ENCODE peak calls at places on chromosomes 7 and 10, in four cellular contexts. W is brain microvascular endothelial cell, N is pancreas, S is mammary epithelial cell. H is an unnamed sample.

GRCh38 chr10:32446701-32447406 is 914 bp downstream of the CCDC7 start:
- DNase-seq in N (no peak), W (no peak), S (no peak), H (no peak)

GRCh38 chr7:91653257-91653656 is 227.2 kb downstream of the MTERF1 start:
- DNase-seq in S (no peak), W (no peak), N (no peak), H (no peak)

GRCh38 chr10:34432589-34432988 is 382.5 kb downstream of the PARD3 start:
- DNase-seq in N (no peak), S (peak; percentile 41), W (no peak), H (no peak)

GRCh38 chr10:4111593-4111992 is 326.6 kb upstream of the KLF6 start:
- DNase-seq in N (no peak), W (no peak), S (no peak), H (no peak)

GRCh38 chr7:107711301-107711700 is 32.6 kb upstream of the CBLL1 start:
- DNase-seq in W (peak; percentile 73), S (peak; percentile 31), N (no peak), H (no peak)

GRCh38 chr10:124681626-124682552 is 62.3 kb downstream of the FAM53B start:
- DNase-seq in N (no peak), W (no peak), S (no peak), H (no peak)

GRCh38 chr10:128095023-128095752 is 31.0 kb downstream of the MKI67 start:
- DNase-seq in N (no peak), S (no peak), W (no peak), H (no peak)

GRCh38 chr10:89679986-89680385 is 21.4 kb upstream of the KIF20B start:
- DNase-seq in W (no peak), S (no peak), N (no peak), H (no peak)

GRCh38 chr10:20369863-20370736 is 527.0 kb downstream of the NEBL start:
- DNase-seq in N (no peak), W (no peak), S (no peak), H (no peak)

GRCh38 chr10:6406220-6407033 is 173.6 kb downstream of the PRKCQ start:
- DNase-seq in N (no peak), W (peak; percentile 36), S (peak; percentile 45), H (no peak)

GRCh38 chr10:67839957-67840356 is 2.0 kb upstream of the DNAJC12 start:
- DNase-seq in W (no peak), N (no peak), S (peak; percentile 31), H (no peak)

GRCh38 chr10:33422779-33423520 is 88.5 kb upstream of the NRP1 start:
- DNase-seq in N (peak; percentile 85), W (no peak), S (no peak), H (no peak)

GRCh38 chr7:30169585-30169978 is 34.8 kb downstream of the MTURN start:
- DNase-seq in W (peak; percentile 8), N (no peak), S (peak; percentile 68), H (no peak)

GRCh38 chr7:151721694-151722093 is 155.2 kb downstream of the PRKAG2 start:
- DNase-seq in W (no peak), S (no peak), N (no peak), H (no peak)

GRCh38 chr7:132245539-132245938 is 330.7 kb downstream of the PLXNA4 start:
- DNase-seq in W (no peak), S (no peak), N (no peak), H (no peak)

GRCh38 chr10:77309103-77310013 is 328.2 kb downstream of the KCNMA1 start:
- DNase-seq in S (no peak), W (no peak), N (no peak), H (no peak)

GRCh38 chr7:154427527-154427926 is 375.3 kb downstream of the DPP6 start:
- DNase-seq in W (no peak), S (no peak), N (no peak), H (no peak)

GRCh38 chr7:37031571-37032257 is 307.4 kb upstream of the AOAH start:
- DNase-seq in S (peak; percentile 97), N (peak; percentile 84), W (peak; percentile 99), H (peak; percentile 85)

GRCh38 chr10:128046934-128047251 is 79.3 kb downstream of the MKI67 start:
- DNase-seq in S (no peak), N (no peak), W (no peak), H (peak; percentile 51)

GRCh38 chr7:84701524-84702306 is 485.1 kb downstream of the SEMA3D start:
- DNase-seq in N (no peak), S (peak; percentile 36), W (peak; percentile 98), H (no peak)

GRCh38 chr10:3265081-3265480 is 92.5 kb upstream of the PITRM1 start:
- DNase-seq in W (peak; percentile 43), S (no peak), N (no peak), H (no peak)

GRCh38 chr7:131329176-131329570 is 1.5 kb downstream of the MKLN1 start:
- DNase-seq in W (no peak), S (no peak), N (peak; percentile 23), H (no peak)

GRCh38 chr10:84197643-84198042 is 3.3 kb downstream of the CDHR1 start:
- DNase-seq in W (no peak), S (no peak), N (no peak), H (no peak)

GRCh38 chr10:6958723-6959122 is 378.6 kb upstream of the PRKCQ start:
- DNase-seq in S (no peak), N (no peak), W (no peak), H (no peak)

GRCh38 chr10:129744134-129744895 is 219.8 kb downstream of the EBF3 start:
- DNase-seq in S (no peak), N (peak; percentile 3), W (no peak), H (no peak)

GRCh38 chr7:2864999-2865670 is 21.0 kb upstream of the GNA12 start:
- DNase-seq in N (peak; percentile 70), W (peak; percentile 60), S (peak; percentile 44), H (no peak)

GRCh38 chr10:129023057-129023456 is 444.0 kb upstream of the MGMT start:
- DNase-seq in N (no peak), S (no peak), W (no peak), H (no peak)

GRCh38 chr7:1450987-1451386 is 8.3 kb downstream of the MICALL2 start:
- DNase-seq in N (no peak), S (no peak), W (no peak), H (no peak)

GRCh38 chr7:101108330-101108857 is 18.5 kb upstream of the SERPINE1 start:
- DNase-seq in W (no peak), S (peak; percentile 38), N (no peak), H (no peak)

GRCh38 chr7:116316838-116317612 is 106.7 kb downstream of the TES start:
- DNase-seq in W (peak; percentile 98), N (peak; percentile 73), S (peak; percentile 100), H (peak; percentile 83)

GRCh38 chr10:22016046-22016705 is 12.6 kb upstream of the DNAJC1 start:
- DNase-seq in W (no peak), N (no peak), S (peak; percentile 14), H (no peak)

GRCh38 chr10:20007426-20007825 is 191.2 kb downstream of the PLXDC2 start:
- DNase-seq in N (no peak), S (peak; percentile 73), W (peak; percentile 14), H (no peak)

DNA sequence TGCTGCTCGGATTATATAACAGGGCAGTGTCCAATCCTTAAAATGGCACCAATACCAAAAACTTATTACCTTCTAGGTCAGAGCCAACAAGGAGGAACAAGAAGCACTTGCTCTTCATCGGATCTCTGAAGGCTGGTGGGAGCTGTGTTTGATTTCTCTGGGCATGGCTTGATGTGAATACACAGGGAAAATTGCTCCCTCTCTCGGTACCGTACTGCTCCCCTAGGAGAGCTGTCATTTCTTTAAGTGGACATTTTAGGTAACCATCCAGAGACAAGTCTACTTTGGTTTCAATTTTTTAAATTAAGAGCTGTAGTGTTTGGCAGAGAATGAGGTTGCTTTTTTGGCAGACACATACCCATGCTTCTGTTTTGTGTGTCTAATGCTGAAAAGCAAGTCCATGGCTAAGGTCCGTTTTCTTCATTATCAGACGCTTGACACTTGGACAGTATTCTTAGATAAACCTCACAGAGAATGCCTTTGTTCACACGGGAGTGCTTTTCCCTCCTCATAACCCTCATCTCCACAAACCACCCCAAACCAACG is 61.2 kb upstream of the TRIL start:
- DNase-seq in W (no peak), N (no peak), S (no peak), H (no peak)
- TF ChIP-seq CTCF in W (peak; percentile 17), N (no peak), S (no peak), H (no peak)

GRCh38 chr7:28533267-28533666 is 120.9 kb downstream of the CREB5 start:
- DNase-seq in N (no peak), S (no peak), W (no peak), H (no peak)
- H3K27me3 ChIP-seq in N (no peaks in the 10 kb centered on the region), S (no peaks in the 10 kb centered on the region), W (no peaks in the 10 kb centered on the region), H (no peaks in the 10 kb centered on the region)

DNA sequence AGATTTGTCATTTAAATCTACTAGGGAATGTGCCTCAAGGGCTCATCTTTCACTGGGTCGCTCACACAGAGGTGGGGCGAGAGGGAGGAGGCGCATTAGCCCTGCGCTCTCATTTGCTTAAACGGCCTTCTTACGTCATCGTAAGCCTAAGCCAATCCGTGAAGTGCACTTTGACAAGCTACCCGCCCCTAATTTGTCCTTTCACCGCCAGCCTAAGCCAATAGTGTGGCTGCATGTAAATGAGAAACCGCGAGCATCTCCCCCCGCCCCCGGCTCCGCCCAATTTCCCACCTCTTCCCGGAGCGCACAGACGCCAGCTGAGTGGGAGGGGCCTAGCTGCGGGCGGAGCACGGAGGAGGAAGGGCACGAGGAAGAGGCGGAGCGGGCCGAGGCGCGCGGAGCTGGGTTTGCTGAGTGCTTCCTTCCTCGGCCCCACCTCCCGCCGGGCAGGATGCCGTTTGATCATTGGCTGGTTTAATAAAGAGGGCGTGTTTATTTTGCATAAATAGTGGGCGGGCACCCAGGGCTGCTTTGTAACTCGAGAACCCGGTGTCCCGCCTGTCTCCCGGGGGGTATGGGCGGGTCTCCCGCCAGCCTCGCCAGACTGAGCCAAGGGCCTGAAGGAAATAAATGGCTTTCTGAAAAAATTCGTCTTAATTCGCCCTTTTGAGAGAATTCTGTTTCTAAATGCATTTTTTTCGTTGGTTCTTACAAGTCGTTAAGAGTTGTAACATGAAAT is 289.6 kb upstream of the NFE2L3 start:
- DNase-seq in S (peak; percentile 100), W (peak; percentile 100), N (peak; percentile 79), H (peak; percentile 99)
- H3K4me3 ChIP-seq in S (no peak overlapping the region), W (peak overlapping the region; percentile 29), N (no peak overlapping the region), H (peak overlapping the region; percentile 27)

GRCh38 chr7:94883676-94884075 is 23.7 kb upstream of the PPP1R9A start:
- DNase-seq in W (no peak), S (no peak), N (no peak), H (no peak)

GRCh38 chr7:94893661-94894060 is 13.7 kb upstream of the PPP1R9A start:
- DNase-seq in W (no peak), S (no peak), N (no peak), H (no peak)

GRCh38 chr7:94882891-94883290 is 24.5 kb upstream of the PPP1R9A start:
- DNase-seq in S (peak; percentile 60), N (no peak), W (no peak), H (no peak)

GRCh38 chr7:94888995-94889523 is 18.3 kb upstream of the PPP1R9A start:
- DNase-seq in N (no peak), S (no peak), W (no peak), H (no peak)

GRCh38 chr7:94888542-94888941 is 18.9 kb upstream of the PPP1R9A start:
- DNase-seq in N (peak; percentile 56), W (no peak), S (peak; percentile 8), H (no peak)
- TF ChIP-seq CTCF in N (no peak), W (peak; percentile 55), S (no peak), H (no peak)

DNA sequence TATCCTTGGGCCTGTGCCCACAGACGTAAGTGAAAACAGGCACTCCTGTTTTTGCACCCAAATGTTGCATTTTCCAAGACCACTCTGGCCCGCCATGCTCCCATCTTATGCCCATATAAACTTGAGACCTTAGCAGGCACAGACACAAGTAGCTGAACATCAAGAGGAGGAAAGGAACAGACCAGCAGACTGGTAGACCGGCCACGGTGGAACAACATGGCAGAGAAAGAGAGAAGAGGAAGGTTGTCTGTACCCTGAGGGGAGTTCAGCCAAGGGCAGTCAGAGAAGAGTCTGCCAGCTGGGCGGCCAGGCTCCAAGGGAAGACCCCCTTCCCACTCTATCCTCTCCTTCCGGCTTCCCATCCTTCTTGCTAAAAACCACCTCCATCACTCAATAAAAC is 85.3 kb downstream of the GPR37 start:
- DNase-seq in N (no peak), W (no peak), S (no peak), H (no peak)
- H3K27me3 ChIP-seq in N (no peaks in the 10 kb centered on the region), W (no peaks in the 10 kb centered on the region), S (no peaks in the 10 kb centered on the region), H (no peaks in the 10 kb centered on the region)

H was measured in RWPE2.